ENCODE peak calls at places on chromosomes 1 and 21, in five cellular contexts. X, N, R, D and O are unnamed samples.

GRCh38 chr1:207565546-207566468 is 69.8 kb downstream of the CR1 start:
- DNase-seq in N (peak; percentile 12), X (no peak), R (no peak), D (no peak), O (no peak)

GRCh38 chr1:218273757-218274505 is 11.2 kb upstream of the RRP15 start:
- DNase-seq in X (no peak), N (peak; percentile 9), D (no peak), R (no peak), O (no peak)

GRCh38 chr1:54681396-54681795 is 34.3 kb upstream of the TTC4 start:
- DNase-seq in D (no peak), R (no peak), X (peak; percentile 5), N (no peak), O (no peak)

GRCh38 chr1:83508485-83509151 is 490.3 kb downstream of the TTLL7 start:
- DNase-seq in X (peak; percentile 44), R (peak; percentile 29), D (no peak), N (no peak), O (no peak)

GRCh38 chr1:11645670-11646265 is 8.5 kb downstream of the FBXO2 start:
- DNase-seq in D (peak; percentile 65), R (peak; percentile 23), X (peak; percentile 44), N (peak; percentile 81), O (peak; percentile 64)

GRCh38 chr21:29196664-29197052 is 66.2 kb downstream of the MAP3K7CL start:
- DNase-seq in X (no peak), N (no peak), D (no peak), R (no peak), O (no peak)

GRCh38 chr1:113792986-113793385 is 19.3 kb downstream of the RSBN1 start:
- DNase-seq in R (peak; percentile 51), X (peak; percentile 67), N (no peak), D (no peak), O (no peak)

GRCh38 chr1:152886758-152887409 is 8.8 kb downstream of the SMCP start:
- DNase-seq in X (no peak), D (no peak), N (no peak), R (no peak), O (no peak)

GRCh38 chr1:207300970-207301369 is 20.5 kb upstream of the CD55 start:
- DNase-seq in D (no peak), X (no peak), R (no peak), N (no peak), O (no peak)

GRCh38 chr1:180905927-180906326 is 6.8 kb upstream of the KIAA1614 start:
- DNase-seq in D (no peak), X (no peak), R (no peak), N (no peak), O (no peak)

GRCh38 chr1:8398677-8399076 is 80.8 kb downstream of the SLC45A1 start:
- DNase-seq in X (no peak), D (no peak), N (peak; percentile 33), R (no peak), O (no peak)

GRCh38 chr1:167424038-167424619 is 94.2 kb downstream of the CD247 start:
- DNase-seq in D (no peak), N (no peak), X (no peak), R (no peak), O (no peak)

GRCh38 chr1:145720556-145720877 is 1.2 kb downstream of the CD160 start:
- DNase-seq in D (no peak), N (no peak), X (peak; percentile 84), R (peak; percentile 75), O (peak; percentile 11)

GRCh38 chr1:54602559-54602958 is 20.8 kb downstream of the FAM151A start:
- DNase-seq in R (no peak), D (no peak), N (no peak), X (no peak), O (no peak)

DNA sequence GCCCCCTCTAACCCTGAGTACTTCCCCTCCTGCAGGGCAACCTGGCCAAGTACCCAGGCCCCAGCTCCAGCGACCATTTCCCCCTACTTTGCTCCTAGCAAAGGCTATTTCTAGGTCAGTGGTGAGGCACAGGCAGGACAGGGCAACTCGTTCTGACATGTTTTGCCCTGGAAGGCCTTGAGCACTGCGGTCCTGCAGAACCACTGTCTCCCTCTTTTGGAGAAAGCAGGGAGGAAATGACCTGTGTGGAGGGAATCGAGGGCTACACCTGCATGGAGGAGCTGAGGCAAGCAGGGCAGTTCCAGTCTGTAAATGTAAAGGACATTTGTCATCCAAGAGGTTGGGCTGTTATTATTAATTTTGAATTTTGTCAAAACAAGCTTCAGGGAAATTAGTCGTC is 99.1 kb downstream of the PPIAL4G start:
- DNase-seq in D (no peak), N (no peak), R (no peak), X (no peak), O (no peak)
- TF ChIP-seq CTCF in D (peak; percentile 36), N (no peak), R (no peak), X (no peak), O (no peak)

GRCh38 chr1:36285450-36286101 is 20.6 kb upstream of the SH3D21 start:
- DNase-seq in R (peak; percentile 73), N (peak; percentile 88), D (peak; percentile 86), X (peak; percentile 84), O (peak; percentile 79)

GRCh38 chr1:36284061-36284460 is 22.1 kb upstream of the SH3D21 start:
- DNase-seq in X (no peak), D (no peak), R (no peak), N (no peak), O (no peak)

GRCh38 chr1:36284517-36284916 is 21.7 kb upstream of the SH3D21 start:
- DNase-seq in X (no peak), R (no peak), D (no peak), N (no peak), O (no peak)

GRCh38 chr1:36286802-36287201 is 19.4 kb upstream of the SH3D21 start:
- DNase-seq in R (no peak), D (no peak), N (no peak), X (no peak), O (no peak)

DNA sequence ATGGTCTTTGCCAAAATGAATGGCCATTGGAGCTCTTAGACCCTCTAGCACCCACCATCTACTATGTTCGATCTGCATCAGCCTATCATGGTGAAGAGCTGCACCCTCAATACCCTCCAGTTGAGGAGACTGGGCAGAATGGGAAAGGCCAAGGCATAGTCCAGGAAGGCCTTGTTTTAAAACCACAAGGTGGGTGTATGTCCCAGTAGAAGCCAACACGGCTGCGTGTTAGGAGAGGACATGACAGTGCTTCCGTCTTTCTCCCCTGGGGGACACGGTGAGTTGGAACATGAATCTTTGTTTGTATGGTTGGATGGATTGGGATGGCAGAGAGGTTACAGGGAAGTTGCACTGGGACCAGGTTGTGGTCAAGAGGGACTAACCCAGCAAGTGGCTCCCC is 18.6 kb upstream of the SH3D21 start:
- DNase-seq in X (no peak), R (no peak), N (no peak), D (no peak), O (no peak)
- H3K79me2 ChIP-seq in X (peaks cover 30% of the 10 kb centered on the region), R (peaks cover 71% of the 10 kb centered on the region), N (peaks cover 7% of the 10 kb centered on the region), D (peaks cover 10% of the 10 kb centered on the region), O (peaks cover 37% of the 10 kb centered on the region)

GRCh38 chr1:87450615-87451209 is 122.0 kb downstream of the LMO4 start:
- DNase-seq in N (peak; percentile 31), X (no peak), D (peak; percentile 21), R (no peak), O (no peak)
- TF ChIP-seq CTCF in N (peak; percentile 49), X (no peak), D (peak; percentile 53), R (no peak), O (no peak)

GRCh38 chr1:18716112-18716784 is 85.6 kb downstream of the PAX7 start:
- DNase-seq in D (no peak), R (no peak), X (no peak), N (no peak), O (no peak)

GRCh38 chr1:18721066-18721465 is 90.4 kb downstream of the PAX7 start:
- DNase-seq in R (no peak), N (no peak), X (no peak), D (no peak), O (no peak)

GRCh38 chr1:18714404-18715175 is 83.9 kb downstream of the PAX7 start:
- DNase-seq in N (no peak), R (no peak), D (no peak), X (no peak), O (no peak)

GRCh38 chr1:18719786-18720436 is 89.3 kb downstream of the PAX7 start:
- DNase-seq in D (no peak), X (no peak), N (no peak), R (no peak), O (no peak)

DNA sequence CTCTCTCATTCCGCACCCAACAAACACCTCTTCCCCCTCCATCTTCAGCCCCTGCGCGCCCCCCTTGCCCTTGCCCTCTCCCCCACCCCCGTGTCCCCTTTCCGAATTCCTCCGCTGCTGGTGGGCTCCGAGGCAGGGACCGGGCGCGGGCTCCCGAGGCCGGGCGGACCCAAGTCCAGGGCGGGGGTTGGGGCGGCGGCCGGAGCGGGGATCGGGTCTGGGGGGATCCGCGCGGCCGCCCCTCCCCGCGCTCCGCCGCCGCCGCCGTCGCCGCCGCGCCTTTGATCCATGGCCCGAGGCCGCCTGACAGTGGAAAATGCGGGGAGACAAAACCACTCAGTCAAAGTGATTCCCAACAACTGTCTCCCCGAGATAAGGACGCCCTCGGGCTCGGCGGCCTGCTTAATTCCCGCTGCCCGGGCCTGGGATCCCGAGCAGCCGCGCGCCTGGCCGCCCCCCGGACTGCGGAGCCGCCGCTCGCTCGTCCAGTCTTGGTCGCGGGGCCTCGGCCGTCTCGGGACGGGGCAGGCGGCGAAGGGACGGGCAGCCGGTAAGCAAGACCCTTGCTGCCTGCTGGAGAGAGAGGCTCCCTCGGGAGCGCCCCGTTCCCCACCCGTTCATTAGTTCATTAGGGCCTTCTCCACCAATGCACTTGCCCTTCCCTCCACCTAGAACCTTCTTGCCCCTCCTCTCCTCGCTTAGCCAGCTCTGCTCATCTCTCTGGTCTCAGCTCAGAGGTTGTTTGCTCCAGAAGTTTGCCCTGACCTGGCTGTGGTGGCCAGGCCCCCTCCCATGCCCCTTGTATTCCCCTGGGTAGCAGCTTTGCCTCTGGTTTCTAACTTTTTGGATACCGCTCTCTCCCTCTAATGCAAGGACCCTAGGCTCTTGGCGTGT is 86.4 kb downstream of the PAX7 start:
- DNase-seq in X (no peak), R (no peak), N (no peak), D (no peak), O (no peak)
- H3K79me2 ChIP-seq in X (no peaks in the 10 kb centered on the region), R (no peaks in the 10 kb centered on the region), N (no peaks in the 10 kb centered on the region), D (no peaks in the 10 kb centered on the region), O (no peaks in the 10 kb centered on the region)

DNA sequence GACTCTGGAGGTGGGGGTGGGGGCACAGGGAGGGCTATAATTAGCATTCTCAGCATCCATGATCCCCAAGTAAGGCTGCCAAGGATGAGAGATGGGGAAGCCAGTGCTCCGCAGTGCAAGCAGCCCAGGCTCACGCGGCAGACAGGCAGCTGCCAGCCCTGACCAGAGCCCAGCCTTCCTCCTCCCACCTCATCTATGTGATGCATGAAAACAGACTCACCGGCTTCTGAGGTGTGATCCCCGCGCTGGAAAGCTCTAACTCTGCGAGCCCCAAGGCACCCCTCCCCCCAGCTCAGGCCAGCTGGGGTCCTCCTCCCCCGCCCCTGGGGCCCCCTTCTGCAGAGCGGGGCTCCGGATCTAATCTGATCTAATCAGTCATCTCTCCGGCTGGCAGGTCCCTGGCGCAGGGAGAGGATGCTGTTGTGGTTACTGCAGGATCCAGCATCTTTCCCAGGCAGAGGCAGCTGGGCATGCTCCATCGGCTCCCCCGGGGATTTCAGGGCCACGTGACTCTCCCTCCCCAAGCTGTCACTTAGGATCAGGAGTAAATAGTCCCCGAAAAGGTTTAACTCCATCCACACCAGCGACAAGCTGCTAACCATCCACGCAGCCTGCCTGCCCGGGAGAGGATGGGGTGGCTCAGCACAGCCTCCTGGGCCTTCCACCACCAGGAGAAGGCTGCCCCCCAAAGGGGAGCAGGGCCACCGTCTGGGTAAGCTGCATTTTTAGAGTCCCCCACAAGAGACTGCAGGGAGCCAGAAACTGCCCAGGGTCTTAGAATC is at the start of gene PLEKHA6:
- DNase-seq in R (peak; percentile 16), X (peak; percentile 33), D (no peak), N (no peak), O (no peak)
- TF ChIP-seq CTCF in R (peak; percentile 7), X (peak; percentile 63), D (peak; percentile 35), N (peak; percentile 32), O (no peak)

GRCh38 chr21:31711326-31711725 is 20.6 kb downstream of the SCAF4 start:
- DNase-seq in X (no peak), D (no peak), N (no peak), R (no peak), O (no peak)
- H3K79me2 ChIP-seq in X (peaks cover 87% of the 10 kb centered on the region), D (peaks cover 100% of the 10 kb centered on the region), N (peaks cover 100% of the 10 kb centered on the region), R (peaks cover 100% of the 10 kb centered on the region), O (peaks cover 98% of the 10 kb centered on the region)